ENCODE peak calls at places on chromosomes 16 and 17, in four cellular contexts. U, D, N and R are unnamed samples. For H3K4me1, the result is how much of the 10 kb centered on the place peaks cover.

GRCh38 chr16:86480444-86480843 is 29.9 kb upstream of the FOXF1 start:
- DNase-seq in D (no peak), N (no peak), U (no peak), R (no peak)

GRCh38 chr16:84806256-84806889 is 13.4 kb upstream of the CRISPLD2 start:
- DNase-seq in U (peak), N (no peak), D (peak), R (no peak)

GRCh38 chr16:81349608-81350305 is 35.0 kb downstream of the GAN start:
- DNase-seq in N (no peak), U (no peak), D (no peak), R (no peak)

GRCh38 chr16:19589771-19590302 is 34.3 kb downstream of the VPS35L start:
- DNase-seq in N (no peak), D (no peak), U (no peak), R (no peak)

GRCh38 chr17:31753011-31753410 is 106.0 kb downstream of the COPRS start:
- DNase-seq in D (no peak), U (no peak), N (no peak), R (no peak)

GRCh38 chr17:75639327-75639726 is 6.1 kb downstream of the SMIM5 start:
- DNase-seq in D (no peak), N (no peak), U (peak), R (peak)

GRCh38 chr17:28563475-28563874 is 7.8 kb downstream of the PIGS start:
- DNase-seq in N (no peak), D (no peak), U (no peak), R (no peak)

GRCh38 chr17:81027591-81028505 is 7.1 kb upstream of the BAIAP2 start:
- DNase-seq in N (no peak), D (no peak), U (peak), R (peak)

GRCh38 chr17:67323445-67323844 is 42.9 kb downstream of the PSMD12 start:
- DNase-seq in U (no peak), D (no peak), N (no peak), R (no peak)

GRCh38 chr16:83733301-83733700 is 74.5 kb upstream of the HSBP1 start:
- DNase-seq in D (no peak), N (no peak), U (no peak), R (no peak)

GRCh38 chr17:27323538-27324212 is 29.8 kb downstream of the WSB1 start:
- DNase-seq in D (peak), N (peak), U (peak), R (peak)

GRCh38 chr17:28528329-28529011 is 22.3 kb downstream of the FOXN1 start:
- DNase-seq in N (no peak), D (no peak), U (no peak), R (peak)

GRCh38 chr17:31310260-31310659 is 3.6 kb downstream of the EVI2B start:
- DNase-seq in U (no peak), N (no peak), D (no peak), R (no peak)

GRCh38 chr16:27745348-27745747 is 195.4 kb downstream of the KATNIP start:
- DNase-seq in N (no peak), U (no peak), D (no peak), R (no peak)

GRCh38 chr17:35788504-35788998 is 6.9 kb downstream of the MMP28 start:
- DNase-seq in N (peak), D (no peak), U (no peak), R (no peak)

GRCh38 chr16:67345401-67345800 is 18.8 kb downstream of the LRRC36 start:
- DNase-seq in D (no peak), U (no peak), N (no peak), R (no peak)

GRCh38 chr16:87190288-87191240 is 126.6 kb downstream of the C16orf95 start:
- DNase-seq in N (no peak), D (no peak), U (no peak), R (no peak)

GRCh38 chr17:41917192-41917591 is 1.6 kb downstream of the ACLY start:
- DNase-seq in D (no peak), N (peak), U (no peak), R (no peak)

GRCh38 chr16:69123894-69124293 is 8.5 kb downstream of the CHTF8 start:
- DNase-seq in D (peak), U (no peak), N (peak), R (no peak)

GRCh38 chr17:48728232-48729231 is at the start of gene HOXB13:
- DNase-seq in D (no peak), U (no peak), N (no peak), R (peak)

GRCh38 chr17:46002311-46002972 is 3.4 kb downstream of the STH start:
- DNase-seq in D (peak), N (peak), U (peak), R (peak)

GRCh38 chr16:3577302-3577752 is at the start of gene NLRC3:
- DNase-seq in N (no peak), D (no peak), U (no peak), R (peak)

GRCh38 chr16:29868396-29868795 is 5.4 kb upstream of the CDIPT start:
- DNase-seq in N (no peak), D (no peak), U (no peak), R (no peak)

GRCh38 chr16:31488630-31489564 is 6.0 kb downstream of the SLC5A2 start:
- DNase-seq in U (no peak), N (no peak), D (no peak), R (no peak)

GRCh38 chr17:71213936-71214335 is 906.9 kb upstream of the SOX9 start:
- DNase-seq in D (no peak), U (no peak), N (no peak), R (no peak)

GRCh38 chr17:15436399-15437369 is 30.7 kb downstream of the CDRT4 start:
- DNase-seq in U (peak), N (peak), D (peak), R (peak)

GRCh38 chr16:47644166-47644565 is 183.0 kb downstream of the PHKB start:
- DNase-seq in N (no peak), U (no peak), D (peak), R (no peak)

GRCh38 chr17:72422505-72423285 is 301.9 kb downstream of the SOX9 start:
- DNase-seq in N (no peak), U (no peak), D (peak), R (peak)

GRCh38 chr17:27946521-27946920 is 53.4 kb upstream of the LYRM9 start:
- DNase-seq in U (no peak), N (no peak), D (no peak), R (no peak)

GRCh38 chr17:10357768-10358167 is 15.0 kb downstream of the MYH13 start:
- DNase-seq in D (no peak), U (no peak), N (no peak), R (peak)

GRCh38 chr17:44283374-44284023 is 15.6 kb upstream of the SLC4A1 start:
- DNase-seq in D (no peak), N (no peak), U (no peak), R (no peak)

GRCh38 chr16:10557750-10558149 is 22.6 kb downstream of the EMP2 start:
- DNase-seq in D (no peak), U (no peak), N (no peak), R (no peak)

GRCh38 chr16:10561001-10561400 is 19.4 kb downstream of the EMP2 start:
- DNase-seq in N (no peak), U (no peak), D (no peak), R (no peak)

GRCh38 chr16:10558305-10558704 is 22.1 kb downstream of the EMP2 start:
- DNase-seq in U (no peak), D (no peak), N (no peak), R (no peak)

GRCh38 chr16:10561425-10561824 is 19.0 kb downstream of the EMP2 start:
- DNase-seq in D (no peak), U (no peak), N (no peak), R (no peak)

DNA sequence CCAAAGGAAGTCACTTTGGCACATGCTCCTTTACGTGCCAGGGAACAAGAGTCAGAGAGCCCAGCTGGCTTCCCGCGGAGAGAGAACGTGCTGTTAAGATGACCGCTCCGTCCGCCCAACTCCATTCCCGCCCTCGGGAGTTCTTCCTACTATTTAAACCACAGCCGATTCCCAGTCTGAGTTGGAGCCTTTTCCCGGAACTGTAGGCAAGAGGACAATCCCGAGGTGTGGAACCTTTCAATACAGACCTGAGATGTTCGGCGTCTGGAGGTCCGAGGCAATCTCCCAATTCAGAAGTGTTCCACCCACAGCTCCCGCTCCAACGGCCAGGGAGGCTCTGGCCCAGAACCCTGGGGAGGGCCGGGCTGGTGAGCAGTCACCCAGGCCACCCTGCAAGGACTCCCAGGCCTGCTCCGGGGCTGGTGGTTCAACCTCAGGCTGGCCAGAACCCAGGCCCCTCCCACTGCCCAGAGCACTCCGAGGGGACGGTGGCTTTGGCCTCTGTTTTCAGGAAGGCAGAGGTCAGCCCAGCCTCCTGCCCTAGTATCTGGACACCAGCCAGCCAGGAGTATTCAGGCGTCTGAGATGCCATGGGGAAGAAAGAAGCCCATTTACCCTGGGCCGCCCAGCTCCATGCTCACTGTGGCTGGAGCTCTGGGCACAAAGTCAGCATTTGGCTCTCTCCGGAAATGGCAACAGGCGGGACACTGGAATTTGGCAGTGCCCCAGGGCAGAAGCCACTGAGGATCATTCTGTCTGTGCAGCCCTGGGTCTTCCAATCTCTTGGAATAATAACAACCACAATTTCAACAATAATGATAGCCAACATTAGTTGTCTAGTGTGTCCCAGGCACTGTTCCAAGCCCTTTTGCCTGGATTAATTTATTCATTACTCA is 21.4 kb downstream of the EMP2 start:
- DNase-seq in U (peak), D (peak), N (peak), R (peak)
- H3K4me1 ChIP-seq in U (half or more), D (half or more), N (under half), R (under half)

GRCh38 chr17:2707721-2708584 is 3.6 kb downstream of the CLUH start:
- DNase-seq in U (peak), D (peak), N (no peak), R (peak)

GRCh38 chr17:2710075-2710803 is 1.3 kb downstream of the CLUH start:
- DNase-seq in U (no peak), D (no peak), N (no peak), R (no peak)

GRCh38 chr17:2710804-2711607 is 558 bp downstream of the CLUH start:
- DNase-seq in U (peak), N (no peak), D (no peak), R (no peak)

GRCh38 chr17:2708585-2709172 is 2.9 kb downstream of the CLUH start:
- DNase-seq in U (no peak), D (no peak), N (no peak), R (no peak)

DNA sequence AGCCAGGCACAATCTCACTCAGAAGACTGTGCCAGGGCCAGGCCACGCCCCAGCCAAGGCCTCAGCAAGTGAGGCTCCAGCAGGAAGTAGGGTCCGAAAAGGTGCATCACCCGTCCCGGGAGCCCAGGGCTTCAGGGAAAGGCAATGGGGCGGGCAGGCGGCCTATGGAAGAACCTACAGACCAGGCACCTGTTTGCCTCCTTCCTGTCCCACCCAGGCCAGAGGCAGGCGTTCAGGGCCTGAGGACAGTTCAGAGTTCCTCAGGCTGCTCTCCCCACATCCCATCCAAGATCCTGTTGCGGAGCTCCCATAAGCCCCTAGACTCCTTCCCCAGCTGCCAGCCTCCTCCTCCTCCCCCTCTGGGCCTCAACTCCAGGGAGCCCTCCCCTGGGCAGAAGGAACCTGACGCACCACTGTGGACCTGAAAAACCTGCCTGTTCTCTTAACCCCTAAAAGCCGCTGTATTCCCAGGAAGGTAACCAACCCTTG is 2.3 kb downstream of the CLUH start:
- DNase-seq in D (no peak), N (no peak), U (peak), R (peak)
- H3K4me3 ChIP-seq in D (peak), N (peak), U (peak), R (peak)

DNA sequence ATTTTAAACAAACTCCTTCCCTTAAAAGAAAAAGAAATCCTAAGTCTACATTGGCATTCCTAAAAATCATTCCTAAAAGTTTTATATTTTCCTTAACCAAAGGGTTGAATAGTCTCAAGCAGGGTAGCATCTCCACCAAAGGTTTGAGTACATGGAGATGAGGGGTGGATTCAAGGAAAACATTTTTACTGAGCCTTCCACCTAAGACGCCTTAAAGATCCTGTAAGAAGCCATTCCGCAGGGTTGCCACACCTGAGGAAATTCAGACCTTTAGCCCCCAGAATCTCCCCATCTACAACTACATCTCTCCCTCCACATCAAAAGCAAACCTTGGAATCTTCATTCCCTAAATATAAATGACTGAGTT is 7.7 kb upstream of the AKTIP start:
- DNase-seq in N (no peak), D (no peak), U (no peak), R (no peak)
- TF ChIP-seq CTCF in N (no peak), D (no peak), U (no peak), R (no peak)

DNA sequence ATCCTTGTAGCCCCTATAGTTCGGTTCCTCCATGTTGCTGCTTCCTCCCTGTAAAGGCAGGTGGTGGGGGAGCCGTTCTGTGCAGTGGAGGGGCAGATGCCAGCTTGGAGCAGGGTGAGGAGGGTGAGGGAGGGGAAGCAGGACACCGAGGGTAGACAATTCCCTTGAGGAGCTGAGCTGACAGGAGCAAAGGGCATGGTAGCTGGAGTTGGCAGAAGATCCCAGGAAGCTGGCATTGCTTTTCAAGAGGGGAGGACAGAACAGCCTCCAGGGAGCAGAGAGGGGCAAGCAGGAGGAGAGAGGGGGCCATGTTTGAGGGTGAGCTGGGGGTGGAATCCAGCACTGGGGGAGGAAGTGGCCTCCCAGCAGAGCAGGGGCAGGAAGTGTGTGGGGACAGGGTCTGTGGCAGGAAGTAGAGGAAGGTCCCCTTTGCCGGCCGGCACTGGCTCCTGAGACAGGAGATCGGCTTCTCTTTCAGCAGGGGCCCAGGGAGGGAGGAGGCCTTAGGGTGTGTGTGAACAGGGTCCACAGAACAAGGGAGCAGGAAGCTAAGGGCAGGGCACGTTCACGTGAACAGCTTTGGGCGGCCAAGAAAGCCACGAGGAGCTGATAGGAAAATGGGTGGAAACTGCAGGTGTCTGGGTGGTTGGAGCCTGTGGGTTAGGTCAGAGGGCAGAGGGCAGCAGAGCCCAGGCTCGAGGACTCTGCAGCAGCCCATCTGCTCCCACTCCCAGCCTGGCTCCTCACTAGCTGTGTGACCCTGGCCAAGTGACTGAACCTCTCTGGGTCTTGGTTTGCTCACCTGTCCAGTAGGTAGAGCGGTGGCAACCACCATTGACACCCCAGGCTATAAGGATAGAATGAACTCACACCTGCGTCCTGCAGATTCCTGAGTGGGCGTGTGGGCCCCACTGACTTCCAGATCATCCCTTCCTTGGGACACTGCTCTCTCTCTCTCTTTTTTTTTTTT is 17.5 kb upstream of the SPNS2 start:
- DNase-seq in D (no peak), N (no peak), U (peak), R (peak)
- H3K4me1 ChIP-seq in D (under half), N (under half), U (under half), R (under half)